ENCODE peak calls at places on chromosome 9, in eight cellular contexts. One of them, this sample, is unnamed.

GRCh38 chr9:4826417-4827166 is 33.8 kb downstream of the RCL1 start:
- DNase-seq in naive thymus-derived CD8-positive, alpha-beta T cell: no peak
- DNase-seq in hepatocyte: no peak
- DNase-seq in NCI-H510A: no peak
- DNase-seq in GM12891: no peak
- DNase-seq in GM12864: no peak
- DNase-seq in GF-D8: no peak
- DNase-seq in heart left ventricle: no peak
- DNase-seq in this sample: no peak

GRCh38 chr9:136831002-136831719 is 11.1 kb upstream of the AJM1 start:
- DNase-seq in GM12864: no peak
- DNase-seq in GM12891: no peak
- DNase-seq in NCI-H510A: no peak
- DNase-seq in GF-D8: no peak
- DNase-seq in hepatocyte: no peak
- DNase-seq in naive thymus-derived CD8-positive, alpha-beta T cell: no peak
- DNase-seq in heart left ventricle: no peak
- DNase-seq in this sample: no peak

GRCh38 chr9:91197232-91198181 is 164.2 kb downstream of the AUH start:
- DNase-seq in GM12864: no peak
- DNase-seq in GF-D8: peak
- DNase-seq in hepatocyte: peak
- DNase-seq in NCI-H510A: peak
- DNase-seq in heart left ventricle: peak
- DNase-seq in GM12891: no peak
- DNase-seq in naive thymus-derived CD8-positive, alpha-beta T cell: no peak
- DNase-seq in this sample: peak

GRCh38 chr9:98929096-98929495 is 14.6 kb upstream of the COL15A1 start:
- DNase-seq in hepatocyte: no peak
- DNase-seq in GM12891: no peak
- DNase-seq in NCI-H510A: no peak
- DNase-seq in naive thymus-derived CD8-positive, alpha-beta T cell: no peak
- DNase-seq in heart left ventricle: no peak
- DNase-seq in GF-D8: no peak
- DNase-seq in GM12864: no peak
- DNase-seq in this sample: no peak

GRCh38 chr9:130088056-130088455 is 34.4 kb downstream of the GPR107 start:
- DNase-seq in heart left ventricle: no peak
- DNase-seq in GM12891: no peak
- DNase-seq in GF-D8: no peak
- DNase-seq in NCI-H510A: no peak
- DNase-seq in hepatocyte: no peak
- DNase-seq in GM12864: no peak
- DNase-seq in naive thymus-derived CD8-positive, alpha-beta T cell: no peak
- DNase-seq in this sample: no peak

GRCh38 chr9:107239474-107239873 is 43.6 kb upstream of the RAD23B start:
- DNase-seq in GM12864: no peak
- DNase-seq in NCI-H510A: no peak
- DNase-seq in hepatocyte: no peak
- DNase-seq in GF-D8: no peak
- DNase-seq in naive thymus-derived CD8-positive, alpha-beta T cell: peak
- DNase-seq in GM12891: no peak
- DNase-seq in heart left ventricle: no peak
- DNase-seq in this sample: peak

GRCh38 chr9:103530934-103531333 is 535.8 kb downstream of the CYLC2 start:
- DNase-seq in heart left ventricle: no peak
- DNase-seq in GM12891: no peak
- DNase-seq in GM12864: no peak
- DNase-seq in NCI-H510A: no peak
- DNase-seq in GF-D8: peak
- DNase-seq in naive thymus-derived CD8-positive, alpha-beta T cell: no peak
- DNase-seq in hepatocyte: no peak
- DNase-seq in this sample: no peak

GRCh38 chr9:108467653-108468324 is 388.0 kb downstream of the ACTL7B start:
- DNase-seq in hepatocyte: peak
- DNase-seq in GM12891: no peak
- DNase-seq in naive thymus-derived CD8-positive, alpha-beta T cell: no peak
- DNase-seq in GM12864: no peak
- DNase-seq in NCI-H510A: no peak
- DNase-seq in GF-D8: no peak
- DNase-seq in heart left ventricle: no peak
- DNase-seq in this sample: peak

GRCh38 chr9:122370869-122371467 is at the start of gene PTGS1:
- DNase-seq in GM12864: no peak
- DNase-seq in NCI-H510A: no peak
- DNase-seq in heart left ventricle: peak
- DNase-seq in GM12891: peak
- DNase-seq in hepatocyte: peak
- DNase-seq in GF-D8: no peak
- DNase-seq in naive thymus-derived CD8-positive, alpha-beta T cell: no peak
- DNase-seq in this sample: no peak

GRCh38 chr9:91245432-91246313 is 116.0 kb downstream of the AUH start:
- DNase-seq in GM12891: no peak
- DNase-seq in NCI-H510A: no peak
- DNase-seq in GM12864: no peak
- DNase-seq in heart left ventricle: no peak
- DNase-seq in GF-D8: no peak
- DNase-seq in hepatocyte: no peak
- DNase-seq in naive thymus-derived CD8-positive, alpha-beta T cell: no peak
- DNase-seq in this sample: no peak

GRCh38 chr9:39588056-39588814 is 232.8 kb downstream of the SPATA31A1 start:
- DNase-seq in GF-D8: no peak
- DNase-seq in heart left ventricle: no peak
- DNase-seq in hepatocyte: peak
- DNase-seq in naive thymus-derived CD8-positive, alpha-beta T cell: no peak
- DNase-seq in GM12864: no peak
- DNase-seq in NCI-H510A: no peak
- DNase-seq in GM12891: no peak
- DNase-seq in this sample: no peak

GRCh38 chr9:110217656-110218099 is 9.7 kb upstream of the C9orf152 start:
- DNase-seq in GM12891: no peak
- DNase-seq in hepatocyte: peak
- DNase-seq in GM12864: peak
- DNase-seq in heart left ventricle: no peak
- DNase-seq in GF-D8: no peak
- DNase-seq in NCI-H510A: no peak
- DNase-seq in naive thymus-derived CD8-positive, alpha-beta T cell: peak
- DNase-seq in this sample: peak

GRCh38 chr9:130137870-130138653 is 34.1 kb upstream of the NCS1 start:
- DNase-seq in heart left ventricle: peak
- DNase-seq in GM12891: no peak
- DNase-seq in naive thymus-derived CD8-positive, alpha-beta T cell: no peak
- DNase-seq in NCI-H510A: peak
- DNase-seq in GM12864: no peak
- DNase-seq in hepatocyte: peak
- DNase-seq in GF-D8: no peak
- DNase-seq in this sample: no peak

GRCh38 chr9:69178583-69179011 is 4.5 kb downstream of the TJP2 start:
- DNase-seq in GM12891: no peak
- DNase-seq in heart left ventricle: no peak
- DNase-seq in naive thymus-derived CD8-positive, alpha-beta T cell: no peak
- DNase-seq in hepatocyte: no peak
- DNase-seq in GM12864: no peak
- DNase-seq in NCI-H510A: no peak
- DNase-seq in GF-D8: no peak
- DNase-seq in this sample: peak

GRCh38 chr9:83387401-83388185 is 150.6 kb downstream of the FRMD3 start:
- DNase-seq in naive thymus-derived CD8-positive, alpha-beta T cell: no peak
- DNase-seq in GF-D8: no peak
- DNase-seq in hepatocyte: no peak
- DNase-seq in NCI-H510A: no peak
- DNase-seq in GM12891: no peak
- DNase-seq in heart left ventricle: no peak
- DNase-seq in GM12864: no peak
- DNase-seq in this sample: peak